ENCODE peak calls at places on chromosomes 7 and 10, in ten cellular contexts. G, J, U, O, I, A, Q, S, V and C are unnamed samples.

GRCh38 chr10:69504576-69505250 is 53.4 kb downstream of the TSPAN15 start:
- DNase-seq in G (no peak), O (no peak), I (no peak), S (no peak), V (no peak), U (no peak), A (no peak), Q (no peak), J (no peak), C (no peak)

GRCh38 chr10:97372233-97372875 is 28.8 kb downstream of the RRP12 start:
- DNase-seq in G (no peak), U (no peak), V (peak), A (no peak), I (no peak), S (no peak), Q (no peak), J (no peak), O (no peak), C (no peak)

GRCh38 chr7:40641717-40642116 is 506.9 kb downstream of the SUGCT start:
- DNase-seq in A (no peak), G (no peak), I (no peak), O (no peak), Q (no peak), V (no peak), S (no peak), U (no peak), J (no peak), C (no peak)

GRCh38 chr7:115782716-115783460 is 247.7 kb downstream of the TFEC start:
- DNase-seq in O (no peak), A (peak), I (no peak), Q (no peak), V (no peak), U (no peak), G (no peak), S (peak), J (peak), C (no peak)

GRCh38 chr7:136104269-136104603 is 127.1 kb upstream of the MTPN start:
- DNase-seq in S (no peak), Q (no peak), U (no peak), G (no peak), O (no peak), V (peak), A (no peak), I (no peak), J (no peak), C (no peak)

GRCh38 chr10:126583507-126584200 is 86.8 kb downstream of the C10orf90 start:
- DNase-seq in V (no peak), O (no peak), I (no peak), J (no peak), G (no peak), S (no peak), U (no peak), A (no peak), Q (no peak), C (no peak)

GRCh38 chr10:3398825-3399646 is 226.5 kb upstream of the PITRM1 start:
- DNase-seq in S (peak), A (no peak), G (no peak), O (peak), I (no peak), Q (peak), U (peak), J (peak), V (no peak), C (no peak)

GRCh38 chr7:102967798-102968197 is 55.0 kb downstream of the LRRC17 start:
- DNase-seq in I (no peak), G (no peak), A (no peak), Q (no peak), U (no peak), V (no peak), J (no peak), O (no peak), S (no peak), C (no peak)

GRCh38 chr7:137078781-137079180 is 210.3 kb downstream of the CHRM2 start:
- DNase-seq in O (no peak), I (no peak), S (no peak), U (no peak), V (no peak), J (no peak), Q (no peak), G (no peak), A (no peak), C (no peak)

GRCh38 chr7:36127075-36127740 is 25.8 kb upstream of the EEPD1 start:
- DNase-seq in S (no peak), A (peak), U (no peak), G (no peak), Q (no peak), I (no peak), V (peak), O (no peak), J (no peak), C (no peak)

GRCh38 chr7:118195837-118196474 is 12.0 kb downstream of the LSM8 start:
- DNase-seq in S (no peak), V (peak), U (peak), Q (peak), O (peak), J (peak), A (peak), G (peak), I (no peak), C (peak)

GRCh38 chr7:149878523-149878921 is 4.8 kb downstream of the ATP6V0E2 start:
- DNase-seq in V (no peak), A (no peak), S (no peak), I (no peak), G (no peak), U (no peak), Q (no peak), J (no peak), O (no peak), C (no peak)

GRCh38 chr7:47253650-47254080 is 328.2 kb downstream of the TNS3 start:
- DNase-seq in S (peak), O (no peak), J (no peak), Q (peak), A (peak), V (peak), G (no peak), U (peak), I (peak), C (peak)

GRCh38 chr7:117715784-117716445 is 157.3 kb downstream of the CTTNBP2 start:
- DNase-seq in I (no peak), G (no peak), J (peak), O (peak), S (no peak), A (peak), V (peak), Q (peak), U (peak), C (peak)

GRCh38 chr7:135683609-135684008 is 21.3 kb downstream of the STMP1 start:
- DNase-seq in V (no peak), J (no peak), I (no peak), U (no peak), A (no peak), S (no peak), G (no peak), Q (no peak), O (no peak), C (no peak)

GRCh38 chr7:27917774-27918314 is 177.9 kb downstream of the TAX1BP1 start:
- DNase-seq in S (no peak), O (no peak), J (no peak), A (no peak), I (no peak), G (no peak), V (no peak), U (peak), Q (peak), C (no peak)

GRCh38 chr10:112092529-112092928 is 91.0 kb downstream of the GPAM start:
- DNase-seq in Q (no peak), S (no peak), A (no peak), O (no peak), G (no peak), J (no peak), U (no peak), V (no peak), I (no peak), C (no peak)